ENCODE peak calls at places on chromosomes 2 and 18, in five cellular contexts. One of them, this sample, is unnamed.

GRCh38 chr18:37534627-37535026 is 31.0 kb downstream of the CELF4 start:
- DNase-seq in heart left ventricle: no peak
- DNase-seq in colonic mucosa: no peak
- DNase-seq in prostate gland: no peak
- DNase-seq in GM23248: no peak
- DNase-seq in this sample: no peak

GRCh38 chr2:135494503-135494902 is 36.5 kb downstream of the ZRANB3 start:
- DNase-seq in heart left ventricle: no peak
- DNase-seq in GM23248: peak; percentile 45
- DNase-seq in prostate gland: no peak
- DNase-seq in colonic mucosa: no peak
- DNase-seq in this sample: no peak

GRCh38 chr2:181770145-181770544 is 89.8 kb upstream of the NEUROD1 start:
- DNase-seq in GM23248: peak; percentile 51
- DNase-seq in prostate gland: peak; percentile 15
- DNase-seq in heart left ventricle: no peak
- DNase-seq in colonic mucosa: no peak
- DNase-seq in this sample: no peak

GRCh38 chr18:32779010-32779409 is 6.2 kb upstream of the KLHL14 start:
- DNase-seq in heart left ventricle: no peak
- DNase-seq in colonic mucosa: no peak
- DNase-seq in prostate gland: no peak
- DNase-seq in GM23248: no peak
- DNase-seq in this sample: no peak

GRCh38 chr2:202314116-202314515 is 48.6 kb downstream of the NOP58 start:
- DNase-seq in colonic mucosa: no peak
- DNase-seq in heart left ventricle: no peak
- DNase-seq in GM23248: no peak
- DNase-seq in prostate gland: no peak
- DNase-seq in this sample: no peak

GRCh38 chr2:185012643-185013042 is 414.3 kb downstream of the ZNF804A start:
- DNase-seq in GM23248: no peak
- DNase-seq in colonic mucosa: no peak
- DNase-seq in heart left ventricle: no peak
- DNase-seq in prostate gland: no peak
- DNase-seq in this sample: no peak

GRCh38 chr18:3912705-3913104 is 462.7 kb downstream of the TGIF1 start:
- DNase-seq in prostate gland: no peak
- DNase-seq in GM23248: peak; percentile 33
- DNase-seq in colonic mucosa: no peak
- DNase-seq in heart left ventricle: no peak
- DNase-seq in this sample: no peak

GRCh38 chr2:240992572-240993291 is 5.7 kb upstream of the SNED1 start:
- DNase-seq in prostate gland: no peak
- DNase-seq in heart left ventricle: no peak
- DNase-seq in GM23248: no peak
- DNase-seq in colonic mucosa: no peak
- DNase-seq in this sample: no peak

GRCh38 chr2:26494199-26494598 is 16.3 kb upstream of the OTOF start:
- DNase-seq in colonic mucosa: no peak
- DNase-seq in prostate gland: no peak
- DNase-seq in heart left ventricle: no peak
- DNase-seq in GM23248: no peak
- DNase-seq in this sample: no peak

GRCh38 chr2:47321411-47322031 is 81.4 kb upstream of the MSH2 start:
- DNase-seq in prostate gland: no peak
- DNase-seq in colonic mucosa: no peak
- DNase-seq in GM23248: no peak
- DNase-seq in heart left ventricle: no peak
- DNase-seq in this sample: no peak

GRCh38 chr2:106032676-106033075 is 161.4 kb downstream of the UXS1 start:
- DNase-seq in prostate gland: no peak
- DNase-seq in heart left ventricle: no peak
- DNase-seq in colonic mucosa: no peak
- DNase-seq in GM23248: no peak
- DNase-seq in this sample: no peak

GRCh38 chr2:60550151-60550983 is 3.1 kb downstream of the BCL11A start:
- DNase-seq in heart left ventricle: peak; percentile 76
- DNase-seq in prostate gland: peak; percentile 88
- DNase-seq in GM23248: peak; percentile 94
- DNase-seq in colonic mucosa: peak; percentile 91
- DNase-seq in this sample: peak; percentile 92

GRCh38 chr2:102399499-102400141 is 23.3 kb upstream of the IL18RAP start:
- DNase-seq in heart left ventricle: no peak
- DNase-seq in colonic mucosa: no peak
- DNase-seq in GM23248: no peak
- DNase-seq in prostate gland: no peak
- DNase-seq in this sample: no peak

GRCh38 chr2:96727431-96727830 is 12.4 kb downstream of the LMAN2L start:
- DNase-seq in colonic mucosa: no peak
- DNase-seq in GM23248: peak; percentile 18
- DNase-seq in prostate gland: no peak
- DNase-seq in heart left ventricle: no peak
- DNase-seq in this sample: no peak

GRCh38 chr2:207950063-207950760 is 75.1 kb downstream of the PLEKHM3 start:
- DNase-seq in heart left ventricle: no peak
- DNase-seq in colonic mucosa: no peak
- DNase-seq in GM23248: no peak
- DNase-seq in prostate gland: no peak
- DNase-seq in this sample: no peak

GRCh38 chr18:2002604-2003003 is 568.7 kb downstream of the METTL4 start:
- DNase-seq in colonic mucosa: no peak
- DNase-seq in prostate gland: no peak
- DNase-seq in GM23248: no peak
- DNase-seq in heart left ventricle: no peak
- DNase-seq in this sample: no peak

GRCh38 chr2:233059797-233060499 is at the start of gene INPP5D:
- DNase-seq in GM23248: no peak
- DNase-seq in heart left ventricle: peak; percentile 73
- DNase-seq in colonic mucosa: peak; percentile 53
- DNase-seq in prostate gland: no peak
- DNase-seq in this sample: peak; percentile 53
- H3K27ac ChIP-seq in GM23248: no peak within 1 kb of the TSS
- H3K27ac ChIP-seq in heart left ventricle: peak within 1 kb of the TSS; percentile 75
- H3K27ac ChIP-seq in colonic mucosa: peak within 1 kb of the TSS; percentile 64
- H3K27ac ChIP-seq in prostate gland: no peak within 1 kb of the TSS
- H3K27ac ChIP-seq in this sample: peak within 1 kb of the TSS; percentile 78

DNA sequence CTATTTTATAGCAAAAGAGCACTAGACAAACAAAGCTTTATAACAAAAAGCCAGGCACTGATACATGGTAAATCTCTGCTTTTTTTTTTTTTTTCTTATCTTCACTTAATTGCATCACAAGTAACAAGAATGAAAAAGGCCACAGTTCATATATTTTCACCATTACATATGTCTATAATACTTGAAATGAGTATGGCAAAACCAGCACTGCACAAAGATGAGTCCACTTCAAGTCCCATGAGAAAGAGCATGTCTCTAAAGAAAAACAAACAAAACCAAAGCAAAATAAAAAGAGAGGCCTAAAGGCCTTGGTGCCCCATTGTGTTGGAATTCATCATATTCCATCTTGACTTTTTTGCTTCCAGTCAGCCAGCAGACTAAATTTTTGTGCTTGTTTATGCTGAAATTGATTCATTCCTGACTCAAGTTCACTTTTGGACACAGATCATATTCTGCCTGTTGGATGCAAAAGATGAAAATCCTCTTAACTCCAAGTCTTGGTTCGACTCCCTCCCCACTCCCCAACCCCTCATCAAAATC is 264.9 kb upstream of the CCDC68 start:
- DNase-seq in heart left ventricle: no peak
- DNase-seq in colonic mucosa: no peak
- DNase-seq in GM23248: no peak
- DNase-seq in prostate gland: no peak
- DNase-seq in this sample: no peak
- H3K36me3 ChIP-seq in heart left ventricle: peaks cover 54% of the 10 kb centered on the region
- H3K36me3 ChIP-seq in colonic mucosa: no peaks in the 10 kb centered on the region
- H3K36me3 ChIP-seq in GM23248: peaks cover 29% of the 10 kb centered on the region
- H3K36me3 ChIP-seq in prostate gland: no peaks in the 10 kb centered on the region
- H3K36me3 ChIP-seq in this sample: no peaks in the 10 kb centered on the region

GRCh38 chr2:43129676-43130547 is 96.5 kb downstream of the ZFP36L2 start:
- DNase-seq in GM23248: no peak
- DNase-seq in heart left ventricle: no peak
- DNase-seq in colonic mucosa: no peak
- DNase-seq in prostate gland: no peak
- DNase-seq in this sample: no peak
- H3K4me1 ChIP-seq in GM23248: peaks cover 19% of the 10 kb centered on the region
- H3K4me1 ChIP-seq in heart left ventricle: peaks cover 21% of the 10 kb centered on the region
- H3K4me1 ChIP-seq in colonic mucosa: peaks cover 36% of the 10 kb centered on the region
- H3K4me1 ChIP-seq in prostate gland: peaks cover 10% of the 10 kb centered on the region
- H3K4me1 ChIP-seq in this sample: peaks cover 32% of the 10 kb centered on the region

DNA sequence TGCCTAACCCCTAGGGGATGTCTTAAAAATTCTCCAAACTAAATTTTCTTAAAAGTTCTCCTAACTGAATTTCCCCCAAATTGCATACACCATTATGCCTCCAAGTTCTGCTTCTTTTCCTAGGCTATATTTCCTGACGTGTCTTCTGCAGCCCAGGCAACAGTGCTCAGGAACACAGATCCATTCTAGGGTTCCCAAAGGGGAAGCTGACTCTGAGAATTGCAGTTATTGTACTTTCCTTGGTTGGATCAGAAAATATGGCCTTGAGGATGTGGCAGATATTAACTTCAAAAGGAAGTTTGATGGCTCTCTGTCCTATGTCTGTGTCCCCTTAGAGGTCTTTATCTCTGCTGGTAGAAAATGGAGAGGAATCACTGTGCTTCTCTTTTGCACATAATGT is 124.3 kb downstream of the TMEM17 start:
- DNase-seq in colonic mucosa: no peak
- DNase-seq in heart left ventricle: no peak
- DNase-seq in prostate gland: no peak
- DNase-seq in GM23248: no peak
- DNase-seq in this sample: no peak
- H3K27ac ChIP-seq in colonic mucosa: no peak overlapping the region
- H3K27ac ChIP-seq in heart left ventricle: peak overlapping the region; percentile 39
- H3K27ac ChIP-seq in prostate gland: no peak overlapping the region
- H3K27ac ChIP-seq in GM23248: no peak overlapping the region
- H3K27ac ChIP-seq in this sample: no peak overlapping the region

DNA sequence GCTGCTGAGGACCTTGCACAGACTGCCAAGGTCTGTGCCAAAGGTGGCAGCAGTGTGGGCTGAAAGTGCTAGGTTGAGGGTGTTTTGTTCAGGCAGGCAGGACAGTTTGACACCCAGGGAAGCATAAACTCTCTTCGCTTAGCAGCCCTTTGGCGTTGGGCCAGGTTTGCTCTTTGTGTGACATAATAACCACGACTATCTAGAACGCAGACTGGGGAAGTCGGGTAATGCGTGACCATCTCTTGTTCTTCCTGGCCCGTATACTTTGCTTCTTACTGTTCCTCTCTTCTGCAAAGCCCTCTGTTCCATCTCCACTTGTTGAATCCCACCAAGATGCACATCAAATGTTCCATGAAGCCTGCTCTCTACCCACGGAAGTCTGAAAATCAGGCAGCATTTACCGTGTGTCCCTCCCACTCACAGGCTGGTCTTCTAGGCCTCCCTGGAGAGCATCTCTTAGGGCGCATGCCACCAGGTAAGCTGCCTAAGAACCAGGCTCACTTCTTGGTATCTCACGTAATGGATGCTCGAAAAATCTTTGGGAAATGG is 96.7 kb upstream of the LMAN1 start:
- DNase-seq in heart left ventricle: no peak
- DNase-seq in GM23248: no peak
- DNase-seq in prostate gland: no peak
- DNase-seq in colonic mucosa: no peak
- DNase-seq in this sample: no peak
- H3K36me3 ChIP-seq in heart left ventricle: no peaks in the 10 kb centered on the region
- H3K36me3 ChIP-seq in GM23248: no peaks in the 10 kb centered on the region
- H3K36me3 ChIP-seq in prostate gland: no peaks in the 10 kb centered on the region
- H3K36me3 ChIP-seq in colonic mucosa: no peaks in the 10 kb centered on the region
- H3K36me3 ChIP-seq in this sample: no peaks in the 10 kb centered on the region

GRCh38 chr2:119489232-119489952 is 34.9 kb downstream of the SCTR start:
- DNase-seq in GM23248: no peak
- DNase-seq in heart left ventricle: no peak
- DNase-seq in prostate gland: no peak
- DNase-seq in colonic mucosa: peak; percentile 85
- DNase-seq in this sample: peak; percentile 62

GRCh38 chr2:119486886-119487285 is 37.4 kb downstream of the SCTR start:
- DNase-seq in GM23248: peak; percentile 67
- DNase-seq in prostate gland: peak; percentile 2
- DNase-seq in colonic mucosa: no peak
- DNase-seq in heart left ventricle: no peak
- DNase-seq in this sample: no peak

GRCh38 chr2:119487434-119488244 is 36.6 kb downstream of the SCTR start:
- DNase-seq in prostate gland: no peak
- DNase-seq in colonic mucosa: peak; percentile 91
- DNase-seq in GM23248: no peak
- DNase-seq in heart left ventricle: no peak
- DNase-seq in this sample: peak; percentile 96

GRCh38 chr2:119490106-119490505 is 34.2 kb downstream of the SCTR start:
- DNase-seq in prostate gland: no peak
- DNase-seq in colonic mucosa: no peak
- DNase-seq in heart left ventricle: no peak
- DNase-seq in GM23248: no peak
- DNase-seq in this sample: no peak

GRCh38 chr2:119488245-119489182 is 35.8 kb downstream of the SCTR start:
- DNase-seq in prostate gland: no peak
- DNase-seq in heart left ventricle: no peak
- DNase-seq in GM23248: no peak
- DNase-seq in colonic mucosa: no peak
- DNase-seq in this sample: no peak
- H3K4me1 ChIP-seq in prostate gland: peaks cover 3% of the 10 kb centered on the region
- H3K4me1 ChIP-seq in heart left ventricle: peaks cover 10% of the 10 kb centered on the region
- H3K4me1 ChIP-seq in GM23248: peaks cover 26% of the 10 kb centered on the region
- H3K4me1 ChIP-seq in colonic mucosa: peaks cover 14% of the 10 kb centered on the region
- H3K4me1 ChIP-seq in this sample: peaks cover 4% of the 10 kb centered on the region

DNA sequence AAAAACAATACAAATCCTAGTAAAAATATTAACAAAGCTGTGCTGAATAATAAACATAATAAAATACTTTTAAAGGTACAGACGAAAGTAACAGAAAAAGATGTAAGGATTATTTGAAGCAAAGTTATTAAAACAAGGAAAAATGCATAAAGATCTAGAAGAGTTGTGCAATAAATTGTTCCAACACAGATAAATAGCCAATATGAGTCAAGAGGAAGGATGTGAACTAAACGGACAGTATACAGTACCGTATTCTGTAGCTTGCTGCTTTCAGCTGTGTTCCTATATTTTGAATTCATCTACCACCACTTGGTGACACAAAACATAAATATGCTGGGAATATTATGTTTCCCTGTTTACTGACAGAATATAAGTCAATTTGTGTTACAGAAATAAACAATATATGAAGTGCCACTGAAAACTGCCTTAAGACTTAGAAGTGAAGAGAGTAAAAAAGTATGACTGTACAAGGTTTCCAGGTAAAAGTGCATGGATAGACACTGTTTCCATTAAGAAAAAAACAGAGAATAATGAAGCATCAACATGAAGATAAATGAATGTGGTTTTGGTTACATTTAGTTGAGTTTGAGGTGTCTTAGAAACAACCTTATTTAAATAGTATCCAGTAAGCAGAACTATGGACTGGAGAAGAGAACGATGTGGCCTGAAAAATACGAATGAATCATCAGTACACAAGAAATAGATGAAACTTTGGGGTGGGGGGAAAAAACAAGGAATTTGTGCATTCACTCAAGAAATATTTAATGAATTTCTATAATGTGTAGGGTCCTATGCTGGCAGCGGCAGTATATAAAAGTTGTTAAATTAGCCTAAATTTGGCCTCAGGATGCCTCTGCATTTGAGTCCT is 13.1 kb downstream of the PPP3R1 start:
- DNase-seq in prostate gland: no peak
- DNase-seq in heart left ventricle: no peak
- DNase-seq in GM23248: peak; percentile 58
- DNase-seq in colonic mucosa: no peak
- DNase-seq in this sample: no peak
- H3K27ac ChIP-seq in prostate gland: no peak overlapping the region
- H3K27ac ChIP-seq in heart left ventricle: no peak overlapping the region
- H3K27ac ChIP-seq in GM23248: peak overlapping the region; percentile 15
- H3K27ac ChIP-seq in colonic mucosa: no peak overlapping the region
- H3K27ac ChIP-seq in this sample: no peak overlapping the region

GRCh38 chr2:144412727-144413126 is 107.2 kb downstream of the ZEB2 start:
- DNase-seq in heart left ventricle: no peak
- DNase-seq in GM23248: peak; percentile 38
- DNase-seq in prostate gland: no peak
- DNase-seq in colonic mucosa: no peak
- DNase-seq in this sample: no peak
- H3K36me3 ChIP-seq in heart left ventricle: peaks cover 60% of the 10 kb centered on the region
- H3K36me3 ChIP-seq in GM23248: no peaks in the 10 kb centered on the region
- H3K36me3 ChIP-seq in prostate gland: no peaks in the 10 kb centered on the region
- H3K36me3 ChIP-seq in colonic mucosa: no peaks in the 10 kb centered on the region
- H3K36me3 ChIP-seq in this sample: no peaks in the 10 kb centered on the region